ENCODE peak calls at places on chromosome 5, in five cellular contexts. L, B, K, E and P are unnamed samples.

GRCh38 chr5:171351674-171352073 is 36.0 kb upstream of the NPM1 start:
- DNase-seq in L (no peak), B (no peak), K (no peak), E (no peak), P (no peak)

GRCh38 chr5:1930501-1930879 is 47.8 kb upstream of the IRX4 start:
- DNase-seq in L (no peak), B (no peak), K (no peak), E (no peak), P (no peak)

GRCh38 chr5:137370096-137370495 is 129.0 kb downstream of the SPOCK1 start:
- DNase-seq in L (no peak), B (no peak), K (no peak), E (no peak), P (no peak)

GRCh38 chr5:133844836-133845235 is 123.6 kb downstream of the C5orf15 start:
- DNase-seq in L (no peak), B (no peak), K (no peak), E (no peak), P (no peak)

GRCh38 chr5:165757756-165758155 is 2252.3 kb downstream of the MAT2B start:
- DNase-seq in L (no peak), B (no peak), K (no peak), E (no peak), P (no peak)

GRCh38 chr5:154528005-154528594 is 50.1 kb upstream of the HAND1 start:
- DNase-seq in L (no peak), B (no peak), K (no peak), E (no peak), P (no peak)

GRCh38 chr5:42951169-42951846 is 88.8 kb downstream of the ANXA2R start:
- DNase-seq in L (peak; percentile 32), B (no peak), K (no peak), E (no peak), P (no peak)

GRCh38 chr5:123976393-123977029 is 464.5 kb downstream of the CSNK1G3 start:
- DNase-seq in L (no peak), B (no peak), K (no peak), E (no peak), P (no peak)

GRCh38 chr5:150780816-150781221 is 2.3 kb downstream of the SMIM3 start:
- DNase-seq in L (no peak), B (no peak), K (no peak), E (no peak), P (no peak)

GRCh38 chr5:31218978-31219377 is 25.5 kb downstream of the CDH6 start:
- DNase-seq in L (no peak), B (no peak), K (no peak), E (no peak), P (no peak)

GRCh38 chr5:62134811-62135210 is 171.2 kb upstream of the KIF2A start:
- DNase-seq in L (no peak), B (no peak), K (no peak), E (no peak), P (no peak)

GRCh38 chr5:169838688-169839087 is 141.6 kb downstream of the INSYN2B start:
- DNase-seq in L (no peak), B (no peak), K (no peak), E (no peak), P (no peak)

GRCh38 chr5:9382511-9382910 is 163.4 kb downstream of the SEMA5A start:
- DNase-seq in L (no peak), B (no peak), K (no peak), E (no peak), P (no peak)

GRCh38 chr5:56328753-56329560 is 95.8 kb upstream of the ANKRD55 start:
- DNase-seq in L (no peak), B (no peak), K (peak; percentile 13), E (no peak), P (peak; percentile 7)

GRCh38 chr5:100826133-100826532 is 76.9 kb downstream of the ST8SIA4 start:
- DNase-seq in L (no peak), B (no peak), K (no peak), E (no peak), P (no peak)

GRCh38 chr5:50962934-50963646 is 296.7 kb downstream of the PARP8 start:
- DNase-seq in L (peak; percentile 88), B (peak; percentile 48), K (peak; percentile 55), E (peak; percentile 33), P (peak; percentile 66)

GRCh38 chr5:107668933-107669542 is 1.7 kb downstream of the EFNA5 start:
- DNase-seq in L (peak; percentile 31), B (no peak), K (peak; percentile 48), E (no peak), P (no peak)

GRCh38 chr5:73274870-73275756 is 102.1 kb downstream of the TMEM174 start:
- DNase-seq in L (no peak), B (no peak), K (no peak), E (no peak), P (no peak)

GRCh38 chr5:172739385-172739784 is 31.6 kb downstream of the DUSP1 start:
- DNase-seq in L (no peak), B (no peak), K (no peak), E (no peak), P (no peak)

GRCh38 chr5:172735141-172735831 is 35.7 kb downstream of the DUSP1 start:
- DNase-seq in L (no peak), B (no peak), K (no peak), E (no peak), P (no peak)

GRCh38 chr5:172733179-172733973 is 37.6 kb downstream of the DUSP1 start:
- DNase-seq in L (peak; percentile 69), B (no peak), K (no peak), E (peak; percentile 89), P (peak; percentile 82)

GRCh38 chr5:172733974-172734346 is 37.0 kb downstream of the DUSP1 start:
- DNase-seq in L (no peak), B (no peak), K (no peak), E (no peak), P (no peak)

DNA sequence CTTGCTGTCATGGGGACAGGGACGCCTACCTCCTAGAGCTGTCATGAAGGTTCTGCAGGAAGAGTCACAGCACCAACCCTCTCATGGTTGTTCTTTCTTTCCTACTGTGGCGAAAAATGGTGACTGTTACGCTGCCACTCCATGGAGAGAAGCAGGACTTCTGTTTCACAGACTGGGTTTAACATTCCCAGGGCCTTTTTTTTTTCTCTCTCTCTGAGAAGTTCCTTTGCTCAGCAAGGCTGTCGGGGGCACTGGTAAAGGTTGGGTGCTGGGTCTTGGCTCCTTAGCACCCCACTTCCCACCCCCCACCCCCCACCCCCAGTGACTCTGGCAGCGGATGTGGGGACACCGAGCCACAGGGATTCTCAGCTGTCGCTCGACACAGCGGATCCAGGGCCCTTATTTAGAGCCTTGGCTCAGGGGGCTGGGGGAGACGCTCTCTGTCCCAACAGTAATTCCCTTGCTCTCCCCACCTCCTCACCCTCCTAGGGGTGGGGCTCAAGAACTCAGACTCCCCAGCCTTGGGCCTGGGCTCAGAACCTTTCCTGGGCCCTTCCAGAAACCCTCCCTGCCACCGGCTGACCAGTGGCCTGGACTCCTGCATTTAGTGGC is 34.4 kb downstream of the DUSP1 start:
- DNase-seq in L (no peak), B (no peak), K (no peak), E (no peak), P (no peak)
- TF ChIP-seq POLR2A in L (no peak), B (no peak), K (no peak), E (no peak), P (no peak)

DNA sequence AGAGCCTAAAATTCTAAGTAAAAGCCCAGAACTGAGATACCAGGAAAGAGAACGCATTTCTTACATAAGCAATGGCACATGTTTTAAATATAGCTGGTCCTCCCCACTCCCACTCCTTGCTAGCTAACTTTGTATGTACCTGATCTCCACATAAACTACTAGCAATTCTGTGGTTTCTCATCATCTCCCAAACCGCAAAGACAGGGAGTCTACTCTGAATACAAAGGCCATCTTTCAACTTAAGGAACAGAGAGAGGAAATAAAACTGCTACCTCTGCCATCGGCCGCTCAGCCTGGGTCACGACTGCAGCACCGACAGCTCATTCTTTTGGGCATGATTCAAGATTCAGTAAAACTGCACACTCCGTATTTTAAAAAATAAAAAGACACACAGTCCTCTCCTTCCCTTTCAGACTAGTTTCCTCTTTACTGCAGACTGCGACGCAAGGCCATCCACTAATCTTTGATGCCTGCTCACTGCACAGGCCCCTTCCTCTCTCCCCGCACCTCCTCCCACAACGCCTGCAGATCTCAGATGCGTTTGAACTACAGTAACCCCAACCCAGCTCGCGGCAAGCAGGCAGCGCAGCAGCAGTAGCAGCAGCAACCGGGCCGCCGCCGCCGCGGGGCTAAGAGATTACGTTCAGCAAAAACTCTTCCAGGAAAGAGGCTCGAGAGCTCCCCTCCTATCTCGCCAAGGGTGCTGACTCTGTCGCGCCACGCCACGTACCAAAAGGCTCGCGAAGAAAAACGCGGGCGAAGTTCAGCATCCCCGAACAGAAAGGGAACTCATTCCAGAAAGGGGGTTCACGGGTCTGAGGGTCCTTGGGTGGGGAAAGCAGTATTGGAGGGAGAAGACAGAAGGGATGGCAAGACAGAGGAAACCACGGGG is 1.5 kb downstream of the RNF145 start:
- DNase-seq in L (peak; percentile 82), B (peak; percentile 33), K (peak; percentile 85), E (peak; percentile 74), P (peak; percentile 81)
- TF ChIP-seq POLR2A in L (no peak), B (no peak), K (peak; percentile 39), E (peak; percentile 26), P (peak; percentile 46)

DNA sequence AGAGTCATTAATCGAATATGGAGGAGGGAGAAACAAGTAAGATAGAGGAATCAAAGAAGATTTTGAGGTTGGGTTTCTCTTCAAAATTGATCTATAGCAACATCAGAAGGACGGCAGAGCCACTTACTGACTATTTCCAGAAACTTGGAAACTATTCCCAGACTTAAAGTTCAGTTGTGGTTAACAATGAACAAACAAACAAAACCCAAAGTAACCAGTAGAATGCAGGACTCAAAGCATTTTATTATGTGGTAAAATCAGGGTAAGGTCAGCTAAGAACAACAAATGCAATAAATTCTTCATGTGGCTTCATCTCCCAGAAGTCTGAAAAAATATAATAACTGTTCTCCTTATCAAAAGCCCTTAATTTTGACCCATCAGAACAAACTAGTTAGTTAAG is 54.9 kb upstream of the OSMR start:
- DNase-seq in L (no peak), B (no peak), K (no peak), E (no peak), P (no peak)
- TF ChIP-seq POLR2A in L (no peak), B (no peak), K (no peak), E (no peak), P (no peak)

GRCh38 chr5:432201-432927 is 10.6 kb upstream of the EXOC3 start:
- DNase-seq in L (peak; percentile 20), B (no peak), K (no peak), E (no peak), P (no peak)

GRCh38 chr5:431711-432050 is 11.3 kb upstream of the EXOC3 start:
- DNase-seq in L (no peak), B (no peak), K (no peak), E (no peak), P (no peak)

GRCh38 chr5:430214-430925 is 12.6 kb upstream of the EXOC3 start:
- DNase-seq in L (peak; percentile 17), B (no peak), K (no peak), E (no peak), P (no peak)

GRCh38 chr5:429453-430188 is 13.4 kb upstream of the EXOC3 start:
- DNase-seq in L (peak; percentile 23), B (no peak), K (no peak), E (no peak), P (no peak)

DNA sequence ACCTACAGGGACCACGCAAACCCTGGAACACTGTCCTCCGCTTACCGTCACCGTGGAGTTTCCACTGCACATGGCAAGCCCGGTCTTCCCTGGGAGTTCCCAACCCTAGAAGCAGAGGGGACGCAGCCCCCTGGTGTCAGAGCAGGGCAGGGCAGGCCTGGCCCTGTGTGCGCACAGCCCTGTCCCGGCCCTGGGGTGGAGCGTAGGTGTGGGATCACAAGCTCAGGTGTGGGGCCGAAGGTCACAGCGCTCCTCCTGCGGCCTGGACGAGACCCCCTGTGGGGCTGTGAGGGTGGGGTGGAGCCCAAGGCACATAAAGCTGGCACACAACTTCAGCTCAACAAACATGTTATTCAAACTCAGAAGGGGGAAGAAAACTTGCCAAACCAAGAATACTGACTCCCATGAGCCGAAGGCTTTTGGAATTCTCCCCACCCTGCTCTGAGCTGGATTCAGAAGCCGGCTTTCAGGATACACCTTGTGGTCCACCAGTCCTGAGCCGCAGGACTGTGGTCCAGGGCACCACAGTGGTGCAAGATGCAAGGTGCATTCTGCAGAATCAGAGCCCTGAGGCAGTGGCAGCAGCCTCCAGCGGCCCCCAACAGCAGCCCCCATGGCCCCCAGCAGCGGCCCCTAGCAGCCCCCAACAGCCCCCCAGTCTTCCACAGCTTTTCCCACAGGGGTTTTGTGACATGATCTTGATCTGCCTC is 11.8 kb upstream of the EXOC3 start:
- DNase-seq in L (peak; percentile 44), B (peak; percentile 23), K (peak; percentile 59), E (no peak), P (peak; percentile 74)
- TF ChIP-seq POLR2A in L (no peak), B (no peak), K (no peak), E (no peak), P (no peak)